ENCODE peak calls at places on chromosomes 13 and 19, in ten cellular contexts. A is fibroblast of mammary gland; Q is progenitor cell of endocrine pancreas; M is amygdala; W is anterior cingulate cortex; V is OCI-LY7; F is heart right ventricle; K is HCEC 1CT; Z is pancreas; J is stimulated activated CD4-positive, alpha-beta T cell treated with anti-CD3 and anti-CD28 coated beads, Interleukin-4, amount 100 ng/mL, for 48 hours. O is an unnamed sample.

GRCh38 chr19:17347361-17347760 is 10.0 kb downstream of the GTPBP3 start:
- DNase-seq in K (no peak), W (no peak), M (no peak), Z (no peak), A (no peak), F (no peak), V (no peak), J (no peak), Q (no peak), O (no peak)

GRCh38 chr19:46076031-46076880 is 35.5 kb upstream of the IGFL4 start:
- DNase-seq in W (no peak), Q (no peak), F (no peak), Z (no peak), J (no peak), M (no peak), A (no peak), K (no peak), V (no peak), O (no peak)

GRCh38 chr13:26663801-26664200 is 96.8 kb downstream of the GPR12 start:
- DNase-seq in M (no peak), K (no peak), Z (no peak), A (no peak), W (no peak), F (no peak), Q (no peak), V (peak; percentile 65), J (no peak), O (no peak)

GRCh38 chr19:33394006-33394722 is 20.7 kb downstream of the CEBPG start:
- DNase-seq in M (no peak), Q (no peak), W (no peak), F (peak; percentile 61), V (no peak), K (peak; percentile 61), A (peak; percentile 86), Z (peak; percentile 31), J (no peak), O (no peak)

GRCh38 chr13:44726214-44726613 is 150.1 kb upstream of the TSC22D1 start:
- DNase-seq in K (peak; percentile 78), V (no peak), M (no peak), A (peak; percentile 97), W (no peak), Q (no peak), F (no peak), J (no peak), Z (no peak), O (no peak)

GRCh38 chr13:113187905-113188595 is 20.4 kb downstream of the PCID2 start:
- DNase-seq in J (no peak), A (no peak), F (no peak), M (no peak), Q (no peak), W (no peak), K (peak; percentile 26), V (no peak), Z (no peak), O (no peak)

GRCh38 chr19:10538204-10538603 is 5.5 kb upstream of the ATG4D start:
- DNase-seq in K (no peak), Z (no peak), Q (no peak), F (no peak), W (no peak), M (no peak), V (no peak), J (no peak), A (no peak), O (no peak)

GRCh38 chr19:40277356-40277755 is 7.8 kb downstream of the AKT2 start:
- DNase-seq in A (no peak), M (no peak), W (no peak), Q (no peak), K (no peak), F (no peak), J (no peak), V (no peak), Z (no peak), O (no peak)

GRCh38 chr19:31015778-31016177 is 333.5 kb downstream of the TSHZ3 start:
- DNase-seq in W (no peak), V (no peak), M (no peak), A (no peak), J (no peak), Z (no peak), F (no peak), Q (no peak), K (no peak), O (no peak)

GRCh38 chr13:66076417-66076816 is 1153.7 kb downstream of the PCDH9 start:
- DNase-seq in M (no peak), W (no peak), F (no peak), V (no peak), Z (no peak), Q (no peak), K (peak; percentile 61), A (peak; percentile 66), J (no peak), O (no peak)

GRCh38 chr13:57933606-57934005 is 302.1 kb downstream of the PCDH17 start:
- DNase-seq in V (no peak), Q (no peak), Z (no peak), M (no peak), W (no peak), A (no peak), J (no peak), F (no peak), K (no peak), O (no peak)

GRCh38 chr13:93218583-93218982 is 8.0 kb upstream of the GPC6 start:
- DNase-seq in F (no peak), Z (no peak), W (no peak), J (no peak), V (no peak), A (peak; percentile 23), Q (no peak), M (no peak), K (no peak), O (no peak)

GRCh38 chr19:39671739-39672363 is 16.1 kb downstream of the LGALS16 start:
- DNase-seq in M (no peak), F (no peak), Z (no peak), A (peak; percentile 50), J (peak; percentile 34), Q (no peak), K (peak; percentile 20), W (no peak), V (peak; percentile 73), O (peak; percentile 18)

GRCh38 chr13:26051231-26052135 is at the start of gene SHISA2:
- DNase-seq in J (peak; percentile 16), V (no peak), F (peak; percentile 36), A (peak; percentile 17), K (no peak), Q (peak; percentile 40), W (no peak), Z (peak; percentile 36), M (no peak), O (no peak)

GRCh38 chr13:41311607-41312500 is 787 bp downstream of the NAA16 start:
- DNase-seq in W (no peak), A (peak; percentile 52), J (peak; percentile 38), V (peak; percentile 75), K (peak; percentile 47), Q (peak; percentile 19), F (peak; percentile 49), M (no peak), Z (peak; percentile 66), O (peak; percentile 27)

GRCh38 chr13:59531571-59532091 is 632.1 kb downstream of the DIAPH3 start:
- DNase-seq in F (peak; percentile 81), J (no peak), K (no peak), A (peak; percentile 45), Q (no peak), Z (peak; percentile 53), M (no peak), W (no peak), V (no peak), O (no peak)

GRCh38 chr19:32890841-32891240 is 21.3 kb upstream of the SLC7A9 start:
- DNase-seq in A (no peak), Z (no peak), V (no peak), J (no peak), W (no peak), K (no peak), M (no peak), Q (no peak), F (no peak), O (no peak)

GRCh38 chr19:13887039-13887438 is 10.1 kb downstream of the NANOS3 start:
- DNase-seq in F (no peak), Q (no peak), M (no peak), Z (peak; percentile 37), J (no peak), A (no peak), V (no peak), W (no peak), K (no peak), O (peak; percentile 36)

GRCh38 chr19:2495651-2496316 is 19.9 kb downstream of the GADD45B start:
- DNase-seq in F (peak; percentile 51), Z (peak; percentile 45), M (no peak), A (no peak), V (no peak), W (no peak), J (no peak), K (peak; percentile 29), Q (no peak), O (no peak)

GRCh38 chr19:13356686-13357280 is 149.5 kb downstream of the CACNA1A start:
- DNase-seq in K (no peak), Q (no peak), M (no peak), W (no peak), A (no peak), Z (no peak), J (no peak), F (no peak), V (no peak), O (no peak)

GRCh38 chr13:108812165-108812564 is 182.8 kb downstream of the MYO16 start:
- DNase-seq in K (no peak), F (no peak), V (no peak), Z (no peak), J (no peak), W (no peak), A (no peak), Q (no peak), M (no peak), O (no peak)

GRCh38 chr13:104854007-104854406 is 1681.5 kb downstream of the EFNB2 start:
- DNase-seq in V (no peak), Q (no peak), J (no peak), K (no peak), Z (no peak), F (no peak), W (no peak), A (no peak), M (no peak), O (no peak)

GRCh38 chr13:110126391-110126961 is 180.5 kb downstream of the COL4A1 start:
- DNase-seq in Q (no peak), M (no peak), V (no peak), K (peak; percentile 94), F (peak; percentile 71), Z (no peak), W (no peak), A (peak; percentile 97), J (no peak), O (no peak)

GRCh38 chr13:113005076-113005865 is 36.3 kb downstream of the MCF2L start:
- DNase-seq in F (no peak), Q (no peak), K (no peak), W (no peak), V (peak; percentile 20), Z (no peak), J (no peak), A (no peak), M (no peak), O (no peak)

GRCh38 chr19:41531438-41532311 is 44.3 kb upstream of the CEACAM21 start:
- DNase-seq in Z (peak; percentile 50), J (peak; percentile 75), W (no peak), V (peak; percentile 90), K (peak; percentile 44), Q (no peak), F (peak; percentile 69), A (peak; percentile 78), M (no peak), O (peak; percentile 81)

GRCh38 chr13:113297370-113297871 is 382 bp downstream of the LAMP1 start:
- DNase-seq in A (peak; percentile 11), K (no peak), Z (peak; percentile 61), M (no peak), Q (peak; percentile 42), J (peak; percentile 31), V (no peak), F (no peak), W (no peak), O (peak; percentile 50)

GRCh38 chr13:21639604-21640003 is 31.3 kb upstream of the FGF9 start:
- DNase-seq in F (no peak), W (no peak), K (no peak), Q (no peak), M (no peak), Z (no peak), A (no peak), J (no peak), V (no peak), O (no peak)